ENCODE peak calls at places on chromosomes 3 and 15, in seven cellular contexts. U is mesendoderm, D is neuronal stem cell, I is IMR-90, K is mesenchymal stem cell, Q is H1, B is trophoblast cell. A is an unnamed sample.

GRCh38 chr15:92811514-92811913 is 88.6 kb upstream of the CHD2 start:
- DNase-seq in U (peak), D (no peak), I (no peak), K (no peak), Q (no peak), B (peak), A (no peak)

GRCh38 chr3:39267631-39268553 is 11.9 kb downstream of the CX3CR1 start:
- DNase-seq in U (no peak), D (no peak), I (no peak), K (no peak), Q (no peak), B (no peak), A (peak)

GRCh38 chr15:83475551-83475950 is 28.4 kb downstream of the SH3GL3 start:
- DNase-seq in U (peak), D (peak), I (peak), K (peak), Q (no peak), B (peak), A (no peak)

GRCh38 chr3:146550743-146551510 is 6.5 kb upstream of the PLSCR1 start:
- DNase-seq in U (no peak), D (no peak), I (peak), K (peak), Q (no peak), B (peak), A (no peak)

GRCh38 chr3:53940651-53941050 is 49.0 kb upstream of the SELENOK start:
- DNase-seq in U (no peak), D (no peak), I (no peak), K (no peak), Q (no peak), B (peak), A (no peak)

GRCh38 chr15:72934006-72934405 is 118.3 kb upstream of the NEO1 start:
- DNase-seq in U (no peak), D (no peak), I (peak), K (no peak), Q (no peak), B (no peak), A (no peak)

GRCh38 chr15:50051811-50052419 is 67.1 kb downstream of the ATP8B4 start:
- DNase-seq in U (peak), D (peak), I (peak), K (peak), Q (no peak), B (peak), A (peak)

GRCh38 chr15:71736286-71736947 is 73.9 kb upstream of the NR2E3 start:
- DNase-seq in U (no peak), D (no peak), I (no peak), K (no peak), Q (no peak), B (no peak), A (no peak)

GRCh38 chr15:40266828-40267304 is 16.0 kb downstream of the ANKRD63 start:
- DNase-seq in U (peak), D (no peak), I (peak), K (peak), Q (no peak), B (peak), A (no peak)

GRCh38 chr3:129449279-129450115 is 9.5 kb downstream of the IFT122 start:
- DNase-seq in U (peak), D (no peak), I (no peak), K (no peak), Q (no peak), B (peak), A (no peak)

GRCh38 chr3:18086078-18086477 is 339.1 kb downstream of the SATB1 start:
- DNase-seq in U (no peak), D (no peak), I (no peak), K (no peak), Q (no peak), B (no peak), A (no peak)

GRCh38 chr15:70584838-70585706 is 178.3 kb downstream of the UACA start:
- DNase-seq in U (peak), D (peak), I (peak), K (peak), Q (peak), B (peak), A (peak)

GRCh38 chr3:18423401-18424212 is 1.5 kb downstream of the SATB1 start:
- DNase-seq in U (peak), D (no peak), I (peak), K (peak), Q (peak), B (peak), A (peak)

GRCh38 chr15:66876423-66876730 is 174.3 kb downstream of the SMAD6 start:
- DNase-seq in U (peak), D (no peak), I (no peak), K (no peak), Q (no peak), B (no peak), A (no peak)

DNA sequence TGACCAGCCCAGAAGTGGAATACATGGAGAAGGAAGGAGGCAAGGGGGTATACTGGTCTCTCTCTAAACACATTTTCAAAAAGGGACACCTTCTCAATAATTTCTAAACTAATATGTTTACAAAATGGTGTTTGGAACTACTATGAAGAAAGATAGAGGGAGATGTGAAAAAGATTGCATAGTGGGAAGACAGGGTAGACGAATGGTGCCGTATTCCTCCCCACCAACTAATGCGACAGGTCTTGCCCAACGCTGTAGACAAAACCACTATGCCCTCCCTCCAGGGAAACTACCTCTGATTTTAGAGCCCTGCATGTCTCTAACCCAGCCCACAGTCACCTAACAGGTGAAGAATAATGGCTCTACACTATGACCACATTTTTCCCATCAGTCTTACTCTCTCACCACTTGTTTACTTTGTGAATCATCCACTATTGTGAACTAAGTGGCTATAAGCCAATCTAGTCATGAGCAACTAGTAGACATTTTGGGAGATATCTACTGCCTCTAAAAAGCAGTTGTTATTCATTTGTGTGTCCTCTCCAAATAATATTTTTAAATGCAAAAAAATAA is 108.2 kb upstream of the UBE2E2 start:
- DNase-seq in U (peak), D (no peak), I (peak), K (peak), Q (no peak), B (peak), A (no peak)
- H3K27ac ChIP-seq in U (no peak), D (no peak), I (no peak), K (no peak), Q (no peak), B (no peak), A (no peak)

GRCh38 chr3:127264794-127265514 is 22.9 kb downstream of the PRR20G start:
- DNase-seq in U (no peak), D (no peak), I (no peak), K (no peak), Q (no peak), B (no peak), A (no peak)

GRCh38 chr3:127263037-127263436 is 24.8 kb downstream of the PRR20G start:
- DNase-seq in U (no peak), D (no peak), I (no peak), K (no peak), Q (no peak), B (no peak), A (no peak)

GRCh38 chr3:127262533-127262932 is 25.3 kb downstream of the PRR20G start:
- DNase-seq in U (no peak), D (no peak), I (no peak), K (no peak), Q (no peak), B (no peak), A (no peak)

GRCh38 chr3:127264292-127264691 is 23.6 kb downstream of the PRR20G start:
- DNase-seq in U (no peak), D (no peak), I (peak), K (no peak), Q (no peak), B (no peak), A (no peak)

DNA sequence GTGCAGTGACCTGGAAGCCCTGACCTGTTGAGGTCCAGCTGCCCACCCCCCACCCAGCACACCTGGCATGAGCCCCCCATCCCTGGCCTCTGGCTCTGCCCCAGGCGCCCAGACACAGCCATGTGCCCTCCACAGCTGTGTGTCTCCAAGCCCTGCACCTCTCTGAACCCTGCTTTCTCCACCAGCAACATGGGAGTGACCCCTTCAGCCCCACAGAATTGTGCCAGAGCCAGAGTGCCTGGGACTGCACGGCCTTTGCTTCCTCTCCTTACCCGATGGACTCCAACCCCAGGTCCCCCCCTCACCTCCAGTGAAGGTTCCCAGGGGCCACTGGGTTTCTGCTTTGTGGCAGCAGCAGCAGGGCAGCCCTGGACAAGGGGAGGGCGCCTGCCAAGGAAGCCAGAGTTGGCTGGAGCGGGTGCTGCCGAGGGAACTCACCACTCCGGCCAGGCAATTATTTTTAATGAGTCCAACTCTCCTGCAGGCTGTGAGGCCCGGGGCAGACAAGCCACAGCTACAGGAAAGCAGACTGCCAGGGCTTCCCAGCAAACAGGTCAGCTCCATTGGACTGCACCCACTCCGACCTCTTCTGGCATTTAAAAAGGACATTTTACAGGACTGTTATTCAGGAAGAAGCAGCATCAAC is 24.1 kb downstream of the PRR20G start:
- DNase-seq in U (no peak), D (no peak), I (no peak), K (no peak), Q (no peak), B (no peak), A (no peak)
- H3K23ac ChIP-seq in U (no peak), D (no peak), I (no peak), K (no peak), Q (no peak), B (no peak), A (no peak)

DNA sequence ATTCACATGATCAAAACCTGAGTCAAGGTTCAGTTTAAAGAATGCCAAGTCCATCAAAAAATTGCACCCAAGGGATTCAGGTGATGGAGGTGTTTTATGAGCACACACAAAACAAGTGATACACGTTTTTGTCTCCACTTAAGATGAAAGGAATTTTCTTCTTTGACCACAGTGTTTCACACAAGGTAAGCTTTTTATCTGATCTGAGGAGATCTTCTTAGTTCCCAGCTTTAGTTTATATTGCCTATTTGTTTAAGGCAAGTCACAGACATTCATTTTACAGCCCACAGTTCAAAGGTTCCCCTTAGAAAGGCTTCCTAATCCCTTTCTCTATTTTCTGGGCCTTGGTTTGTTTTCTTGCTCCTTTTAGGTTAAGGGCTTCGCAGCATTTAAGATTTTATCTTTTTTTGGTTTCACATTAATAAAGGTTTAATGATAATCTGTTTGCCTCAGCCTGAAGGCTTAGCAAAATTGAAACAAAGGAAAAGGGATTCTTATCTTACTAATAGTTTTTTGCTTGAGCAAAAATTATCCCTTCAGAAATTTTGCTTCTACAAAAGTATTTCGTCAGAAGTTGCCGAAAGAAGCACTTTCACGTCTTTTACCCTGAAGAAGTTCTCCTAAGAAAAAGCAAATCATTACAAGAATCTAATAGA is 420.5 kb upstream of the NAALADL2 start:
- DNase-seq in U (peak), D (no peak), I (no peak), K (peak), Q (no peak), B (no peak), A (no peak)
- H3K27ac ChIP-seq in U (no peak), D (no peak), I (peak), K (peak), Q (no peak), B (no peak), A (no peak)

GRCh38 chr15:52357949-52358348 is 62.3 kb upstream of the MYO5C start:
- DNase-seq in U (no peak), D (no peak), I (no peak), K (no peak), Q (no peak), B (no peak), A (no peak)
- H3K23ac ChIP-seq in U (no peak), D (no peak), I (no peak), K (no peak), Q (no peak), B (no peak), A (no peak)

DNA sequence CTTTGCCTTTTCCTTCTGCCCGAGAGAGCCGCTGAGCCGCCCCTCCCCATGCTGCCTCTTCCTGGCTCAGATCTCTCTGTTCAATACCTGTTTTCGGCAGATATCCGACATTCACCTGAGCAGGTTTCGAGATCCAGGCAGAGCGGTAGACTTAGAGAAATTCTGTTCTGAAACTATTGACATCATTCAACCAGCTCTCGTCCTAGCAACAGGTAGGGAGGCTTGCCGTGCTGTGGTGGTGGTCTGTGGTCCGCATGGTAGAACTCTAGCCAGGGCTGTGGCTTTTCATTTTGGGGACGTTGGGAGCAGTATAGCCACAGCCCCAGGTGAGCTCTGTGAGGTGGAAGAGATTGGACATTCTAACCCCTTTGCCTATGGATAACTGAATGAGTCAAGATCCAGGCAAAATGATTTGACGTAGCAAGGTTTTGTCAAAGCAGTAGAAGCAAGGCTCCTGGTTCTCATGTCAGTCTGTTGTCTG is 811 bp downstream of the TMEM62 start:
- DNase-seq in U (no peak), D (no peak), I (no peak), K (no peak), Q (no peak), B (peak), A (peak)
- H3K27ac ChIP-seq in U (no peak), D (no peak), I (peak), K (no peak), Q (no peak), B (peak), A (no peak)

DNA sequence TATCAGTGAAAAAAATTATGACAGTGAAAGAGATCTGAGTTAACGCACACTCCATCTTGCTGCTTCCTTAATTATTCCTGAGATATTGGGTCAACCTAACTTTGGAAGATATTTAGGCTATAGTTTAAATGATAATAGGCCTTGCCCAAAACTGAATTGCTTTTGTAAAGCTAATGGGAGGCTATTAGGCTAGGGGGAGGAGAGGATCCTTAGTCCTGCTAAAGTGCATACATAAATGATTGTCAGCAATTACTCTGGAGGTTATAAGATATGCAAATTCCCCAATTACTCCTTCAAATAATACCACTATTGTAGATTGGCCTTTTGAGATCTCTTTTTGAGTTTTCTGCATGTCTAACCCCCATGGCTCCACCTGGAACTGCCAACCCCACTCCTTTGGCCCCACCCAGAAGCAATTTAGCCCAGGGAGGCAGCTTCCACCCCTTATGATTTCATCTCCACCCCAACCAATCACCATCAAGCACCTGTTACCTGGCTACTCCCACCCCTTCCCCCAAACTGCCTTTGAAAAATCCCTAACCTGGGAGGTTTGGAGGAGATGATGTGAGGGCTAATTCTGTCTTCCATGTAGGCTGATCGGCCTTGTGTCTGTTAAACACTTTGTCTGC is 509.3 kb upstream of the TGFBR2 start:
- DNase-seq in U (no peak), D (no peak), I (no peak), K (no peak), Q (no peak), B (no peak), A (peak)
- H3K23ac ChIP-seq in U (no peak), D (no peak), I (no peak), K (no peak), Q (no peak), B (no peak), A (no peak)

DNA sequence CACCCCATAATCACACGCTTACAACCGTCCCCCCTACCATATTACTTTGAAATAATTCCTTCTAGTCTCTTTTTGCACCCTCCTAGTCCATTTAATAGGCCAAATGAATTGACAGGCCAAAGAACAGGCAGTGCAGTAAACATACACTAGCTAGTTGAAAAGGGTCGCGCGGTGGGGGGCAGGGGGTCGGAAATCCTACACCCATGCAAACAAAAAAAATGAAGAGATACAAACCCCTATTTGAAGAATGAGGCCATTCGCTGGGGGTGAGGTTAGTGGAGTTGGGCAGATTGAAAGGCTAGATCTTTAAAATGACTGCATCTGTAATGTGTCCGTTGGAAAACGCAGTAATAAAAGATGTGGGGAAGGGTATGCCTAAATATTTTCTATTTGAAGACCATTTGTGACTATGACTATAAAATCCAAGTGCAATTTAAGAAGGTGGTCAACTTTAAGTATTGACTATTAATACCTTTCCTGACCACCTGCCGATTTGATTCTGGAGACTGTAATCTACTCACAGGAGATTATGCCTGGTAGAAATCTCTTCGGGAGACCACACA is 891 bp upstream of the ARL6 start:
- DNase-seq in U (peak), D (no peak), I (peak), K (no peak), Q (no peak), B (no peak), A (no peak)
- H3K27ac ChIP-seq in U (no peak), D (no peak), I (no peak), K (no peak), Q (peak), B (no peak), A (no peak)

DNA sequence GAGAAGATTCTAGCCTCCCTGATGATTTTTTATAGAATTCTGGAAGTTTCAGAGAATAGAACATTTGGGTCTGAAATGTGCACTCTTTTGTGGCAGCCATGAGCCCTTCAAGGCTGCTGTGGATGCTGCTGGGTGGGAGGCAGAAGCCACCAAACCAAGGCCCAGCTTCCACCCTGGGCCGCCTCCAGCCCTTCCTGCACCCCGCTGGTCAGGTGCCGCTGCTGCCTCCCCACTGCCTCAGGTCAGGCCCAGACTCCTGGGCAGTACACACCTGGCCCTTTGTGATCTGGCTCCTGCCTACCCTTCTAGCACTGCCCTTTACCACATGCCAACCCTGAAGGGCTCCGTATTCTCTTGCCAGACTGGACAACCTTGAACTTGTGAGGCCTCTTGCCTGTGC is 28.3 kb downstream of the PPCDC start:
- DNase-seq in U (no peak), D (no peak), I (no peak), K (no peak), Q (no peak), B (no peak), A (no peak)
- H3K23ac ChIP-seq in U (no peak), D (no peak), I (no peak), K (no peak), Q (no peak), B (no peak), A (no peak)